ENCODE peak calls at places on chromosomes 1 and 21, in six cellular contexts. F, E, A, Q, Y and R are unnamed samples.
A peak's percentile ranks its signal among the peaks of the same experiment; 100 is the strongest.

GRCh38 chr1:232274236-232274855 is 355.6 kb downstream of the SIPA1L2 start:
- DNase-seq in A (no peak), E (no peak), Q (no peak), F (no peak), Y (peak; percentile 68), R (peak; percentile 62)

GRCh38 chr21:15788847-15789548 is 59.2 kb downstream of the USP25 start:
- DNase-seq in E (no peak), Y (peak; percentile 66), A (no peak), F (peak; percentile 33), Q (no peak), R (peak; percentile 52)

GRCh38 chr1:145858937-145859490 is at the start of gene PIAS3:
- DNase-seq in A (peak; percentile 94), F (peak; percentile 93), E (peak; percentile 95), Y (peak; percentile 97), Q (peak; percentile 97), R (peak; percentile 98)

GRCh38 chr21:42656872-42657271 is 3.5 kb downstream of the PDE9A start:
- DNase-seq in A (no peak), Q (no peak), E (no peak), F (no peak), Y (no peak), R (no peak)

GRCh38 chr1:15201849-15202551 is 45.0 kb upstream of the FHAD1 start:
- DNase-seq in F (no peak), E (no peak), Y (peak; percentile 50), A (no peak), Q (no peak), R (no peak)

GRCh38 chr1:98323906-98324358 is 337.6 kb upstream of the SNX7 start:
- DNase-seq in Y (peak; percentile 93), E (no peak), Q (peak; percentile 51), F (peak; percentile 96), A (no peak), R (peak; percentile 97)

GRCh38 chr1:90114521-90115141 is 119.7 kb downstream of the ZNF326 start:
- DNase-seq in F (peak; percentile 49), E (no peak), Q (no peak), Y (peak; percentile 50), A (peak; percentile 48), R (peak; percentile 62)

GRCh38 chr1:55700359-55701130 is 485.4 kb upstream of the USP24 start:
- DNase-seq in A (no peak), Y (peak; percentile 13), F (peak; percentile 77), Q (no peak), E (no peak), R (no peak)

GRCh38 chr1:167573035-167573434 is 19.5 kb upstream of the CREG1 start:
- DNase-seq in Q (no peak), A (no peak), Y (no peak), E (no peak), F (no peak), R (no peak)

GRCh38 chr1:43824795-43825194 is 108.8 kb upstream of the ARTN start:
- DNase-seq in A (no peak), Y (no peak), F (no peak), E (no peak), Q (no peak), R (no peak)

GRCh38 chr1:222930097-222930496 is 115.3 kb downstream of the DISP1 start:
- DNase-seq in Y (no peak), F (no peak), Q (no peak), E (no peak), A (no peak), R (no peak)

GRCh38 chr21:9758141-9758540 is 763.2 kb upstream of the TPTE start:
- DNase-seq in E (no peak), Y (no peak), Q (no peak), A (no peak), F (no peak), R (no peak)

GRCh38 chr1:182703539-182703938 is 19.2 kb upstream of the RGS8 start:
- DNase-seq in A (no peak), Y (no peak), Q (no peak), F (no peak), E (no peak), R (no peak)

GRCh38 chr21:15199940-15200339 is 135.1 kb upstream of the NRIP1 start:
- DNase-seq in E (no peak), Q (no peak), Y (no peak), F (no peak), A (no peak), R (no peak)

GRCh38 chr1:26084091-26084561 is 16.7 kb upstream of the TRIM63 start:
- DNase-seq in Y (no peak), Q (no peak), E (no peak), A (no peak), F (peak; percentile 21), R (no peak)

GRCh38 chr1:114344656-114345055 is 166.3 kb downstream of the TRIM33 start:
- DNase-seq in Q (no peak), E (no peak), A (no peak), F (peak; percentile 89), Y (no peak), R (no peak)

GRCh38 chr1:114347431-114348209 is 163.4 kb downstream of the TRIM33 start:
- DNase-seq in F (no peak), A (no peak), E (peak; percentile 36), Y (no peak), Q (no peak), R (no peak)

GRCh38 chr1:114349891-114350605 is 161.0 kb downstream of the TRIM33 start:
- DNase-seq in F (no peak), Y (no peak), Q (no peak), E (peak; percentile 38), A (no peak), R (no peak)

GRCh38 chr1:114345930-114346479 is 165.0 kb downstream of the TRIM33 start:
- DNase-seq in F (no peak), E (peak; percentile 83), A (no peak), Y (no peak), Q (peak; percentile 77), R (peak; percentile 60)

GRCh38 chr1:114346480-114347029 is 164.4 kb downstream of the TRIM33 start:
- DNase-seq in A (peak; percentile 94), Y (peak; percentile 89), F (peak; percentile 90), E (peak; percentile 100), Q (peak; percentile 96), R (peak; percentile 95)
- H3K27ac ChIP-seq in A (no peak overlapping the region), Y (no peak overlapping the region), F (peak overlapping the region; percentile 5), E (no peak overlapping the region), Q (no peak overlapping the region), R (no peak overlapping the region)

GRCh38 chr1:30465096-30465495 is 258.3 kb downstream of the MATN1 start:
- DNase-seq in F (no peak), Q (no peak), A (no peak), Y (no peak), E (no peak), R (no peak)

GRCh38 chr1:30464187-30464617 is 259.2 kb downstream of the MATN1 start:
- DNase-seq in F (no peak), Y (no peak), Q (no peak), E (no peak), A (no peak), R (no peak)

GRCh38 chr1:30461640-30462039 is 261.7 kb downstream of the MATN1 start:
- DNase-seq in E (no peak), F (no peak), Q (no peak), Y (no peak), A (no peak), R (no peak)

GRCh38 chr1:30460661-30461060 is 262.7 kb downstream of the MATN1 start:
- DNase-seq in F (no peak), E (no peak), A (no peak), Y (no peak), Q (no peak), R (no peak)

GRCh38 chr1:30462826-30463425 is 260.5 kb downstream of the MATN1 start:
- DNase-seq in F (no peak), A (no peak), Y (no peak), E (no peak), Q (no peak), R (no peak)
- H2BK120ac ChIP-seq in F (no peak overlapping the region), A (no peak overlapping the region), Y (no peak overlapping the region), E (no peak overlapping the region), Q (no peak overlapping the region), R (no peak overlapping the region)

GRCh38 chr1:61743716-61744620 is 1.7 kb downstream of the PATJ start:
- DNase-seq in Q (no peak), Y (no peak), A (no peak), F (peak; percentile 8), E (no peak), R (peak; percentile 83)

GRCh38 chr1:61741682-61742619 is at the start of gene PATJ:
- DNase-seq in Y (no peak), Q (peak; percentile 92), F (peak; percentile 4), A (peak; percentile 27), E (peak; percentile 89), R (peak; percentile 82)

GRCh38 chr1:61746768-61747167 is 4.5 kb downstream of the PATJ start:
- DNase-seq in E (no peak), F (peak; percentile 35), Y (no peak), A (no peak), Q (no peak), R (no peak)

GRCh38 chr1:61743432-61743705 is 1.1 kb downstream of the PATJ start:
- DNase-seq in A (no peak), Q (no peak), E (no peak), F (no peak), Y (no peak), R (no peak)

DNA sequence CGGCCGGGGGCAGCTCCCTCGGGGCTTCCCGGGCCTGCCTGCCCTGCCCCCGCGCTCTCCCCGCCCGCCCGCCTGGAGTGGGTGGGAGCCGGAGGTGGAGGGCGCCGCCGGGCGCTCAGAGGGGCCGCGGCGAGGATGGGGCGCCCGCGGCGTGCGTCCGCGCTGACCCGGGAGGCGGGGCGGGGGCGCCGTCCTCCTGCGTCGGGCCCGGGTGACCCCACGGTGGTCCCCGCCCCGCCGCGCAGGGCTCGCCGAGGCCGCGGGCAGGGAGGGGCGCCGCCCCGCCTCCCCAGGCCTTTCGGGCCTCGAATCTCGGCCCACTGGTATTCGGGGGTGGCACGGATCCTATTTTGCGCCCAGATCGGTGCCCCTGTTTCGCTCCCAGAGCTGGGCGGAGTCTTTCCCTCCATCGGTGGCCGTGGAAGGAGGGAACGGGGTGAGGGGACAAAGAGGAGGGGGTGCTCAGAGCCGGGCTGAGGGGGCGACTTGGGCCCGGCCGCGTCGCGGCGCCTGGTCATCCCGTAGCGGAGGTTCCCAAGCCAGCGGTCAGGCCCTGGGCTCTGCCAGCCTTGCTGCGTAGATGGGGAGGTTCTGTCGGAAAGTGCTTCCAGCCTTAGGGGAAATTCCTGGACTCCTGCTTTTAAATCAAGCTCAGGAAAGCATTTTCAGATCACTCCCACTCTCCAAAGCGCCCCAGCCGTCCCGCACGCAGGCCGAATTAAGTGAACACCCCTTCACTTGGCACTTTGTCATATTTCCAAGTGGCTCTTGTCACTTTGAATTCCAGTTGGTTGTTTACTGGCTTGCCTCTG is 546 bp downstream of the PATJ start:
- DNase-seq in Y (peak; percentile 50), Q (peak; percentile 35), F (peak; percentile 35), E (peak; percentile 74), A (peak; percentile 36), R (peak; percentile 74)
- H3K27ac ChIP-seq in Y (peak overlapping the region; percentile 36), Q (no peak overlapping the region), F (peak overlapping the region; percentile 82), E (no peak overlapping the region), A (no peak overlapping the region), R (peak overlapping the region; percentile 82)

GRCh38 chr1:243291287-243291686 is 35.4 kb downstream of the SDCCAG8 start:
- DNase-seq in E (no peak), Y (no peak), Q (no peak), A (no peak), F (no peak), R (no peak)

GRCh38 chr1:243287652-243288051 is 31.8 kb downstream of the SDCCAG8 start:
- DNase-seq in Q (no peak), E (no peak), A (no peak), F (peak; percentile 93), Y (peak; percentile 88), R (peak; percentile 13)

GRCh38 chr1:243288062-243288461 is 32.2 kb downstream of the SDCCAG8 start:
- DNase-seq in F (no peak), A (no peak), E (no peak), Q (no peak), Y (no peak), R (no peak)

GRCh38 chr1:243287128-243287470 is 31.3 kb downstream of the SDCCAG8 start:
- DNase-seq in E (no peak), Y (peak; percentile 55), A (no peak), F (peak; percentile 63), Q (no peak), R (no peak)

GRCh38 chr1:243286409-243287127 is 30.7 kb downstream of the SDCCAG8 start:
- DNase-seq in A (no peak), Y (peak; percentile 54), F (peak; percentile 63), Q (no peak), E (no peak), R (no peak)
- H2BK120ac ChIP-seq in A (no peak overlapping the region), Y (no peak overlapping the region), F (peak overlapping the region; percentile 75), Q (no peak overlapping the region), E (no peak overlapping the region), R (no peak overlapping the region)